ENCODE peak calls at places on chromosome 20, in ten cellular contexts. D is endothelial cell of umbilical vein, N is breast epithelium, U is sigmoid colon, I is spleen, V is H1, Z is stomach, C is vagina, A is esophagus muscularis mucosa, G is prostate gland. K is an unnamed sample.

GRCh38 chr20:41138527-41139226 is 1.3 kb downstream of the PLCG1 start:
- DNase-seq in U (no peak), Z (no peak), V (no peak), G (no peak), C (no peak), N (no peak), I (no peak), D (peak; percentile 52), A (no peak), K (no peak)

GRCh38 chr20:25739615-25740320 is 43.1 kb upstream of the ZNF337 start:
- DNase-seq in I (no peak), Z (no peak), V (no peak), A (no peak), D (peak; percentile 32), N (no peak), C (no peak), G (no peak), U (no peak), K (peak; percentile 7)

GRCh38 chr20:2130062-2130591 is 28.5 kb downstream of the STK35 start:
- DNase-seq in U (no peak), I (peak; percentile 38), C (no peak), V (no peak), N (no peak), A (no peak), G (no peak), D (no peak), Z (no peak), K (no peak)

GRCh38 chr20:23661002-23661429 is 23.3 kb upstream of the CST3 start:
- DNase-seq in A (peak; percentile 80), D (no peak), V (no peak), Z (no peak), I (no peak), G (no peak), N (no peak), U (no peak), C (peak; percentile 43), K (no peak)

GRCh38 chr20:59961423-59961822 is 3.2 kb downstream of the CDH26 start:
- DNase-seq in U (no peak), Z (no peak), G (peak; percentile 34), N (no peak), I (no peak), C (no peak), V (no peak), D (no peak), A (no peak), K (no peak)

GRCh38 chr20:3836132-3836531 is 10.5 kb upstream of the MAVS start:
- DNase-seq in D (no peak), N (no peak), I (no peak), G (no peak), Z (no peak), C (no peak), U (no peak), V (no peak), A (no peak), K (no peak)

GRCh38 chr20:44414346-44414714 is 58.8 kb downstream of the HNF4A start:
- DNase-seq in I (no peak), D (no peak), C (no peak), Z (no peak), V (no peak), G (no peak), U (no peak), N (no peak), A (no peak), K (no peak)

GRCh38 chr20:62160876-62161275 is 17.3 kb downstream of the SS18L1 start:
- DNase-seq in G (no peak), N (no peak), U (no peak), A (no peak), D (no peak), Z (no peak), I (no peak), V (no peak), C (no peak), K (no peak)

DNA sequence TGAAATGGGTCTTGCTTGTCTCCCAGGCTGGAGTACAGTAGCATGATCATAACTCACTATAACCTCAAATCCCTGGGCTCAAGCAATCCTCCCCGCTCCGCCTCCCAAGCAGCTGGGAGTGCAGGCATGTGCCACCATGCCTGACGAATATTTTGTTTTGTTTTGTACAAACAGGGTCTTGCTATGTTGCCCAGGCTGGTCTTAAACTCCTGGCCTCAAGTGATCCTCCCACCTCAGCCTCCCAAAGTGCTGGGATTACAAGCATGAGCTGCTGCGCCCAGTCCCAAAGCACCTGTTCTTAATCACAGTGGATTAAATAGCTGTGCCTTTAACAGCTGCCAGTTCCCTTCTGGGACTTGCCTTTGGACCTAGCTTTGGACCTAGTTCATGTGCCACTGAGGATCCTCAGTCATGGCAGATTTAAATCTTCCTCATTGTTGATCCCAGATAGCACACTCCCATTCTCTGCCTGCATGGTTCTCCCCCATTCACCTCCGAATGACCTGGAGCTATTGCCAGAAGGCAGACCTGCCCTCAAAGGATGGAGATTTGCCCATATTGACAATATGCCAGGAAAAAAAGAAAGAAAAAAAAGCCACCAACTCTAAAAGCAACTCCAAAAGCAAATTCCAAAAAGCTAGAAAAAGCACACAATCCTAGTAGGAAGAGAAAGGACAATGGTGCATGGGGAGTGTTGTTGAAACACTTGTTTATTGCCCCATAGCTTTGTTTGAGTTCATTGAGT is 10.6 kb downstream of the POFUT1 start:
- DNase-seq in C (no peak), G (no peak), A (no peak), Z (no peak), U (no peak), V (no peak), I (no peak), N (no peak), D (peak; percentile 15), K (no peak)
- TF ChIP-seq CTCF in C (no peak), G (no peak), A (no peak), Z (no peak), U (no peak), V (no peak), I (no peak), N (no peak), D (no peak), K (no peak)

DNA sequence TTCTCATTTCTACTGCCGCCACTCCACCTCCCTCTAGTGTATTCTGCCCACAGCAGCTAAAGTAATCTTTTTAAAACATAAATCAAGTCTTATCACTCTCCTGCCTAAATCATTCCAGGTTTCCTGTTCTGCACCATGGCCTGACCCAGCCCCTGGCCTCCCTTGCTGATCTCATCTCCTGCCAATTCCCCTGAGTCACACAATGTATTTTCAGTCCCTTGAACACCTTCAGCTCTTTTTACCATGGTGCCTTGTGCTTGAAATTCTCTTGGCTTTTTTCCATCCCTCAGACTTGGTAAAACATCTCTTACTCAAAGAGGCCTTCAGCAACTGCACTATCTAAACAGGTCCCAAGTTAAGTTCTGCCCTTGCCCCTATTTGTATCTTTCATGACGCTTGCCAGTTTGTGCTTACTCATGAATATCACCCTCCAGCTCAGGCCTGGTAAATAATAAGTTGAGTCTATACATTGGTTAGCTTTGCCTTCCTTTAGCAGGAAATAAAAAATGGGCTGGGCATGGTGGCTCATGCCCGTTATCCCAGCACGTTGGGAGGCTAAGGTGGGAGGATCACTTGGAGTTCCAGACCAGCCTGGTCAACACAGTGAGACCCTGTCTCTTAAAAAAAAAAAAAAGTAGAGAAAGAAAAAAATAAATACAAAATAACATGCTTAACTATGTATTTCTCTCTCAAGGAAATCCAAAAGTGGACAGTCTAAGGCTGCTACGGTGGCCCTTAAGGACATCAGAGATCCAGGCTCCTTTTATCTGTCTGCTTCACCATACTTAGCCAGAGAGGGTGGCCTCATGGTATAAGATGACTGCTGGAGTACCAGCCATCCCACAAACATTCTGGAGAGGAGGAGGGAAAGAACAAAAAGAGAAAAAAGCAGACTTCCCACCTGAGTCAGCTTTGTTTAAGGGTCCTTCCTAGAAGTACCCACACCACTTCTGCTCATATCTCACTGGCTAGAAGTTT is 62.2 kb downstream of the ARFGEF2 start:
- DNase-seq in V (no peak), I (no peak), G (no peak), A (no peak), U (no peak), D (peak; percentile 99), Z (peak; percentile 63), N (no peak), C (no peak), K (peak; percentile 68)
- TF ChIP-seq POLR2AphosphoS5 in V (no peak), I (no peak), G (no peak), A (no peak), U (no peak), D (peak; percentile 98), Z (peak; percentile 76), N (no peak), C (no peak), K (no peak)

DNA sequence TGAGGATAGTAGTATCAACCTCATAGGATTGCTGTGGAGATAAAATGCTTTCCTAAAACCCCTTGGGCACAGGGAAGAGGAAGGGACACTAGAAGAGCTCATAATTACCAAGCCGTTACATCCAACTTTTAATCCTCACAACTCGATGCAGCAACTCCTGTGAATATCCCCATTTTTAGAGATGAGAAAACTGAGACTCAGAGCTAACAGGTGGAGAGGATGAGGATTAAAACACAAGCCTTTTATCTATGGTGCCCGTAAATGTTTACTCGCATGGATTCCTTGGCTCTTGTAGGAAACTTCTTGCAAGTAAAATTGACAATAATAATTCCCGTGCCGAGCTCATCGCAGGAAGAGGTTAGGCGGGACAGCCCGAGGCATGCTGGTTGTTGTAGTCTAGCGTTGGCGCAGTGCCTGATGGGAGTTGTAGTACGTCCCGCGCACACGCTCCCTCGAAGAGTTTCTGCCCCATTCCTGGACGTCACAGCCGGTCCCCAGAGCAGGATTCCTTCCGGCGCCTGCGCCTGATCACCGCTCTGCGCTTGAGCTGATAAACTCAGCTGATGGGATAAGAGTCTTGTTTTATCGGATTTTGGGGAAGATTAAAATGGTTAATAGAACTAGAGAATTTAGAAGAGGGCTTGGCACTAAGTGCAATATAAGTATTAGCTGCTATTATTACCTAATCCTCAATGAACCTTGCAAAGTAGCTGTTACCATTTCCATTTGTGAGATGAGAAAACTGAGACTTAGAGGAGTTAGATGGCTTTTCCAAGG is 2.8 kb upstream of the UBE2V1 start:
- DNase-seq in I (peak; percentile 98), D (peak; percentile 98), U (peak; percentile 99), G (peak; percentile 98), N (peak; percentile 97), Z (peak; percentile 99), C (no peak), V (peak; percentile 81), A (peak; percentile 99), K (peak; percentile 90)
- TF ChIP-seq CTCF in I (no peak), D (no peak), U (no peak), G (no peak), N (no peak), Z (no peak), C (no peak), V (no peak), A (no peak), K (no peak)

DNA sequence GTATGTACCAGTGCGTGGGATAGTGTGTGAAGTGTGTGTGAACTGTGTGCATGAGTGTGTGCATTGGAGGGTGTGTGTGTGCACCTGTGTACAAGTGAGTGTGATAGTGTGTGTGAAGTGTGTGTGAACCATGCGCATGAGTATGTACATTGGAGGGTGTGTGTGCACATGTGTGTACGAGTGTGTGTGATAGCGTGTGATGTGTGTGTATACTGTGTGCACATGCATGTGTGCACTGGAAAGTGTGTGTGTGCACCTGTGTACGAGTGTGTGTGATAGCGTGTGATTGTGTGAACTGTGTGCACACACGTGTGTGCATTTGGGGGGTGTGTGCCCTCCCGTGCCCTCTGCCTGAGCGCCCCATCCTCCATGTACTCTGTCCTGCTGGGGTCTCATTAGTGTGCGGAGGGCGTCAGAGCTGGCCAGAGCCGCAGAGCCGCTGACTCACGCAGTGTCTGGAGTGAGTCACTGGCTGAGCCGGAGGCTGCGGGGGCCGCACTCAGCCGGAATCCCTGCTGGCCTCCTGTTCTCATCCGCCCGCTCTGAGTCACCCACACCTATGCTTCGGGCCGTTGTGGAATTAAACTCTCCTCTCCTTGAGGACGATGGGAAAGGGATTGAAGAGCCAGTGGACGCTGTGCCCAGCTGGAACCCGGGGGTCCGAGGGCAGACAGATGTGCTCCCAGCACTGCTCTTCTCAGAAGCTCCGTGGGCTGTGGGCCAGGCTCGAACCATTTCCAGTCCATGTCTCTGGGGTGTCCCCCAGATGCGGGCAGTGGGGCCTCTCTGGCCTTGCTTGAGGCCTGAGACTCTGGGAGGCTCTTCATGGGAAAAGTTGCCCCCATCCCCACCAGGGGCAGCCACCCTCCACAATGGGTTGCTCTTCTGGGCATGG is 27.3 kb upstream of the STX16 start:
- DNase-seq in V (peak; percentile 41), A (no peak), U (peak; percentile 80), Z (no peak), N (peak; percentile 64), D (peak; percentile 93), I (peak; percentile 56), C (no peak), G (no peak), K (peak; percentile 62)
- TF ChIP-seq POLR2AphosphoS5 in V (no peak), A (peak; percentile 45), U (peak; percentile 42), Z (peak; percentile 17), N (no peak), D (peak; percentile 96), I (no peak), C (peak; percentile 69), G (no peak), K (peak; percentile 51)